ENCODE peak calls at places on chromosomes 3 and 15, in ten cellular contexts. L is activated T-cell treated with anti-CD3 and anti-CD28 coated beads for 1 hour; S is keratinocyte; J is Right ventricle myocardium inferior; I is KBM-7; Z is stimulated activated CD8-positive, alpha-beta memory T cell treated with anti-CD3 and anti-CD28 coated beads, Interleukin-2, amount 100 ng/mL, for 48 hours; X is uterus; P is astrocyte; D is NCI-H1092; R is GM12891. U is an unnamed sample.

GRCh38 chr15:84928843-84929168 is 44.3 kb downstream of the SLC28A1 start:
- DNase-seq in L (no peak), S (no peak), J (no peak), I (no peak), Z (no peak), X (no peak), P (no peak), D (no peak), R (no peak), U (no peak)

GRCh38 chr3:133937756-133938601 is 42.3 kb upstream of the RAB6B start:
- DNase-seq in L (no peak), S (no peak), J (no peak), I (no peak), Z (no peak), X (no peak), P (peak; percentile 90), D (no peak), R (no peak), U (no peak)

GRCh38 chr3:30347679-30348216 is 258.7 kb upstream of the TGFBR2 start:
- DNase-seq in L (no peak), S (peak; percentile 82), J (no peak), I (peak; percentile 62), Z (no peak), X (no peak), P (peak; percentile 92), D (no peak), R (no peak), U (peak; percentile 48)

GRCh38 chr3:149610351-149611105 is 47.3 kb downstream of the WWTR1 start:
- DNase-seq in L (no peak), S (no peak), J (peak; percentile 74), I (no peak), Z (no peak), X (no peak), P (no peak), D (no peak), R (no peak), U (no peak)

GRCh38 chr15:67902579-67902979 is 62.7 kb upstream of the RNU6-1 start:
- DNase-seq in L (no peak), S (no peak), J (no peak), I (no peak), Z (no peak), X (no peak), P (no peak), D (no peak), R (no peak), U (no peak)

GRCh38 chr3:141680620-141681389 is 57.3 kb upstream of the RNF7 start:
- DNase-seq in L (no peak), S (no peak), J (no peak), I (peak; percentile 68), Z (no peak), X (peak; percentile 23), P (peak; percentile 57), D (peak; percentile 87), R (no peak), U (no peak)

GRCh38 chr3:55487376-55488241 is 503 bp upstream of the WNT5A start:
- DNase-seq in L (no peak), S (no peak), J (peak; percentile 67), I (peak; percentile 12), Z (no peak), X (peak; percentile 52), P (peak; percentile 75), D (no peak), R (no peak), U (no peak)

GRCh38 chr15:49674370-49674769 is 53.5 kb downstream of the DTWD1 start:
- DNase-seq in L (no peak), S (no peak), J (no peak), I (no peak), Z (no peak), X (no peak), P (peak; percentile 18), D (no peak), R (no peak), U (no peak)

GRCh38 chr3:43128458-43128857 is 22.6 kb upstream of the POMGNT2 start:
- DNase-seq in L (no peak), S (no peak), J (no peak), I (no peak), Z (no peak), X (no peak), P (no peak), D (no peak), R (no peak), U (no peak)

GRCh38 chr3:49647741-49648140 is 26.4 kb upstream of the APEH start:
- DNase-seq in L (no peak), S (no peak), J (no peak), I (peak; percentile 58), Z (no peak), X (no peak), P (no peak), D (no peak), R (no peak), U (no peak)

GRCh38 chr3:11826628-11827265 is 19.9 kb downstream of the TAMM41 start:
- DNase-seq in L (no peak), S (no peak), J (no peak), I (no peak), Z (no peak), X (no peak), P (peak; percentile 55), D (no peak), R (no peak), U (no peak)

GRCh38 chr15:48602358-48603122 is 43.0 kb downstream of the FBN1 start:
- DNase-seq in L (no peak), S (no peak), J (no peak), I (no peak), Z (no peak), X (no peak), P (peak; percentile 87), D (no peak), R (no peak), U (no peak)

U was measured in GDM1.